ENCODE peak calls at places on chromosomes 1 and 21, in six cellular contexts. G is epithelial cell of proximal tubule; B is lower lobe of right lung; Y is effector memory CD8-positive, alpha-beta T cell; J is right atrium auricular region; N is brain microvascular endothelial cell. Z is an unnamed sample.

GRCh38 chr1:83508485-83509151 is 490.3 kb downstream of the TTLL7 start:
- DNase-seq in J (no peak), G (no peak), Y (no peak), N (peak; percentile 49), B (no peak), Z (peak; percentile 67)

GRCh38 chr1:156259805-156260204 is 11.9 kb upstream of the PAQR6 start:
- DNase-seq in J (no peak), G (no peak), B (no peak), Y (no peak), N (no peak), Z (no peak)

GRCh38 chr1:10724948-10725852 is 71.2 kb downstream of the CASZ1 start:
- DNase-seq in B (peak; percentile 80), N (no peak), J (no peak), Y (no peak), G (no peak), Z (no peak)

GRCh38 chr1:6612641-6613360 is 730 bp upstream of the PHF13 start:
- DNase-seq in G (no peak), N (peak; percentile 27), Y (no peak), J (peak; percentile 73), B (peak; percentile 74), Z (peak; percentile 9)

GRCh38 chr1:30270468-30270867 is 452.9 kb downstream of the MATN1 start:
- DNase-seq in N (no peak), G (no peak), Y (no peak), J (no peak), B (no peak), Z (no peak)

GRCh38 chr1:224502459-224503160 is 68.0 kb upstream of the WDR26 start:
- DNase-seq in G (no peak), N (no peak), Y (no peak), J (no peak), B (no peak), Z (no peak)

GRCh38 chr1:196393742-196394141 is 214.5 kb downstream of the KCNT2 start:
- DNase-seq in G (no peak), Y (no peak), B (no peak), N (peak; percentile 80), J (peak; percentile 73), Z (no peak)

GRCh38 chr1:167148388-167148787 is 54.5 kb downstream of the STYXL2 start:
- DNase-seq in G (no peak), B (no peak), Y (no peak), N (no peak), J (no peak), Z (no peak)

GRCh38 chr21:44510508-44511218 is 29.3 kb downstream of the KRTAP10-1 start:
- DNase-seq in B (peak; percentile 79), N (peak; percentile 7), J (no peak), G (no peak), Y (peak; percentile 81), Z (peak; percentile 81)

GRCh38 chr21:45318146-45318555 is 30.5 kb upstream of the POFUT2 start:
- DNase-seq in G (no peak), Y (no peak), J (no peak), B (no peak), N (no peak), Z (no peak)

GRCh38 chr1:1907098-1907736 is 7.8 kb upstream of the CALML6 start:
- DNase-seq in J (no peak), N (no peak), G (no peak), Y (no peak), B (peak; percentile 51), Z (no peak)

GRCh38 chr1:108121361-108122143 is 78.6 kb downstream of the SLC25A24 start:
- DNase-seq in J (no peak), N (peak; percentile 16), G (no peak), Y (no peak), B (no peak), Z (no peak)

GRCh38 chr1:2875677-2876531 is 74.4 kb upstream of the TTC34 start:
- DNase-seq in G (no peak), B (no peak), Y (no peak), J (no peak), N (no peak), Z (no peak)

GRCh38 chr1:86352096-86352495 is 44.0 kb downstream of the ODF2L start:
- DNase-seq in N (no peak), B (no peak), Y (no peak), J (no peak), G (no peak), Z (no peak)

GRCh38 chr1:37477946-37478345 is 3.6 kb downstream of the ZC3H12A start:
- DNase-seq in G (no peak), Y (no peak), N (no peak), J (peak; percentile 57), B (no peak), Z (no peak)

GRCh38 chr1:18962121-18962721 is 5.7 kb upstream of the IFFO2 start:
- DNase-seq in B (no peak), J (no peak), G (no peak), N (no peak), Y (no peak), Z (no peak)

GRCh38 chr1:23419180-23419579 is 5.4 kb downstream of the TCEA3 start:
- DNase-seq in J (no peak), B (no peak), G (no peak), N (no peak), Y (no peak), Z (no peak)

GRCh38 chr21:18041012-18041411 is 203.6 kb upstream of the CHODL start:
- DNase-seq in G (no peak), B (no peak), J (no peak), N (no peak), Y (peak; percentile 1), Z (no peak)

GRCh38 chr21:14877581-14878228 is 187.1 kb downstream of the NRIP1 start:
- DNase-seq in N (peak; percentile 53), Y (no peak), J (no peak), B (no peak), G (peak; percentile 76), Z (no peak)

GRCh38 chr1:185821612-185822385 is 87.6 kb downstream of the HMCN1 start:
- DNase-seq in N (no peak), B (no peak), G (no peak), Y (no peak), J (no peak), Z (no peak)

GRCh38 chr1:217955723-217956122 is 324.6 kb downstream of the SPATA17 start:
- DNase-seq in J (no peak), Y (no peak), B (no peak), G (no peak), N (no peak), Z (no peak)

GRCh38 chr1:156836041-156836654 is 19.5 kb upstream of the SH2D2A start:
- DNase-seq in N (no peak), J (no peak), B (no peak), G (no peak), Y (no peak), Z (peak; percentile 58)

Z was measured in CD4-positive, alpha-beta memory T cell.